ENCODE peak calls at places on chromosomes 1 and 21, in four cellular contexts. Z is A549, R is HepG2, I is GM12878. L is an unnamed sample.

GRCh38 chr1:7642781-7643180 is 128.3 kb upstream of the VAMP3 start:
- DNase-seq in Z (no peak), R (no peak), I (no peak), L (no peak)

GRCh38 chr1:51768971-51769601 is 109.4 kb downstream of the NRDC start:
- DNase-seq in Z (peak), R (peak), I (no peak), L (peak)

GRCh38 chr1:40997096-40997495 is 17.6 kb downstream of the CTPS1 start:
- DNase-seq in Z (no peak), R (no peak), I (no peak), L (no peak)

GRCh38 chr1:162235261-162235780 is 141.3 kb downstream of the SPATA46 start:
- DNase-seq in Z (no peak), R (peak), I (no peak), L (no peak)

GRCh38 chr1:227388214-227388613 is 69.9 kb upstream of the CDC42BPA start:
- DNase-seq in Z (no peak), R (no peak), I (no peak), L (no peak)

GRCh38 chr1:207745285-207745684 is 6.6 kb upstream of the CD46 start:
- DNase-seq in Z (no peak), R (no peak), I (no peak), L (no peak)

GRCh38 chr1:48236716-48237470 is 14.4 kb downstream of the SLC5A9 start:
- DNase-seq in Z (peak), R (peak), I (no peak), L (peak)

GRCh38 chr1:17123196-17124045 is 4.2 kb upstream of the PADI2 start:
- DNase-seq in Z (no peak), R (no peak), I (no peak), L (no peak)

GRCh38 chr1:15296602-15297321 is 49.7 kb downstream of the FHAD1 start:
- DNase-seq in Z (no peak), R (no peak), I (no peak), L (no peak)

GRCh38 chr1:245589221-245589620 is 434.4 kb downstream of the KIF26B start:
- DNase-seq in Z (no peak), R (no peak), I (no peak), L (no peak)

GRCh38 chr1:156508955-156509234 is 8.3 kb upstream of the MEF2D start:
- DNase-seq in Z (no peak), R (no peak), I (no peak), L (no peak)

GRCh38 chr1:156111355-156111962 is 3.1 kb upstream of the LMNA start:
- DNase-seq in Z (no peak), R (no peak), I (no peak), L (no peak)

GRCh38 chr1:157880621-157881020 is 39.0 kb upstream of the CD5L start:
- DNase-seq in Z (no peak), R (no peak), I (no peak), L (no peak)

GRCh38 chr1:245871881-245872280 is 635.2 kb downstream of the SMYD3 start:
- DNase-seq in Z (no peak), R (no peak), I (no peak), L (no peak)

GRCh38 chr1:77671836-77672235 is 10.6 kb downstream of the ZZZ3 start:
- DNase-seq in Z (no peak), R (no peak), I (no peak), L (no peak)

GRCh38 chr1:27017206-27017605 is 4.6 kb upstream of the TENT5B start:
- DNase-seq in Z (no peak), R (no peak), I (no peak), L (no peak)

GRCh38 chr21:45875881-45876280 is 105.7 kb upstream of the COL6A1 start:
- DNase-seq in Z (no peak), R (no peak), I (no peak), L (no peak)

GRCh38 chr21:45873866-45874265 is 107.7 kb upstream of the COL6A1 start:
- DNase-seq in Z (no peak), R (no peak), I (no peak), L (no peak)

GRCh38 chr21:45875416-45875760 is 106.2 kb upstream of the COL6A1 start:
- DNase-seq in Z (no peak), R (no peak), I (no peak), L (no peak)

GRCh38 chr21:45873418-45873817 is 108.2 kb upstream of the COL6A1 start:
- DNase-seq in Z (no peak), R (no peak), I (no peak), L (no peak)

DNA sequence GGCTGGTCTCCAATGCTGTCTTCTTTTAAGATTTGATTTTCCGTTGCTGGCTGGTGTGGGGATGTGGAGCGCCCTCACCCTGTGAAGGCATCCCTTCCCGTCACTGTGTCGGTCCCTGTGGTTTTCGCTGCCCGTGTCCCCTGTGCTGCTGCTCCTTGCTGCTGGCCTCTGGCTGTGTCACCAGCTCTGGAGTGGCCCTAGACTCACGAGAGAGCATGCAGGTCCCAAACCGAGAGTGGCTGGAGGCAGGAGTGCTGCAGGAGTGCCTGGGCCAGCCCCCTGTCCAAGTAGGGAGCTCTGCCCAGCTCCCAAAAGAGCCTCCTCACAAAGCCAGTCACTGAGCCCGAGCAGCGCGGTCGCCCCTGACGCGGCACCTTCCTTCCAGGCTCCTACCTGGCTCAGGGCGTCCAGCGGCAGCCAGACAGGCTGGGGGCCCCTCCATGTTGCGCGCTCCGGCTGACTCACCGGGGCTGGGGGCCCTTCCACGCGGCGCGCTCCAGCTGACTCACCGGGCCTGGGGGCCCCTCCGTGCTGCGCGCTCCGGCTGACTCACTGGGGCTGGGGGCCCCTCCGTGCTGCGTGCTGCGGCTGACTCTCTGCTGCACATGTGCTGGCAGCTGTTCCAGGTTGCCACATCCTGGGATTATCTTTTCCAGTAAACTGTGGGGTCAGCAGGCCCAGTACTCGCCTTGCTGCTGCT is 106.7 kb upstream of the COL6A1 start:
- DNase-seq in Z (no peak), R (peak), I (no peak), L (no peak)
- TF ChIP-seq POLR2AphosphoS2 in Z (no peak), R (no peak), I (no peak), L (no peak)

DNA sequence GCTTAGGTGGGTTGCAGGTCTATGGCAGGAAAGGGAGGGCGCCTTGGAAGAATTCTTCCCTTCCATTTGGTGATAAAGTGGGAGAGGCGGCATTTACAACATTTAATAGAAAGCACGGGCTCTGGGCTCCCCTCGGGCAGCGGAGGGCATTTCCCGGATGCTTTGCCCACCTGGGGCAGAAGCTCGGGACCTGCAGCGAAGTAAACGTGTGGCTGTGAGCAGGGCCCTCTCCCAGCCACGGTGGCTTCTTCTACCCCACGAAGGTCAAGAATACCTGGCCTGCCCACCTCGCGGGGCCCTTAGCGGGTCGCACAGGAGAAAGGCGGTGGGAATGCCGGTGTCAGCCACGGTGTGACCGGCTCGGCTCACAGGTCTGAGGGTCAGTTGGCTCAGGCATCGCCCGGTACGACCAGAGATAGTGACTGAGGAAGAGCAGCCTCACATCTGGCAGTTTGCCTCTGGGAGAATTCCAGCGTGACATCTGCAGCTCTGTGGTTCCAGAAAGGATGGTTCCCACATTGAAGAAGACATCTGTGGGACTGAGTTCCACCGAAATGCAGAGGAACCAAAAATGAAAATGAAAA is 621 bp upstream of the F3 start:
- DNase-seq in Z (no peak), R (no peak), I (no peak), L (no peak)
- TF ChIP-seq ESRRA in Z (no peak), R (no peak), I (no peak), L (no peak)

DNA sequence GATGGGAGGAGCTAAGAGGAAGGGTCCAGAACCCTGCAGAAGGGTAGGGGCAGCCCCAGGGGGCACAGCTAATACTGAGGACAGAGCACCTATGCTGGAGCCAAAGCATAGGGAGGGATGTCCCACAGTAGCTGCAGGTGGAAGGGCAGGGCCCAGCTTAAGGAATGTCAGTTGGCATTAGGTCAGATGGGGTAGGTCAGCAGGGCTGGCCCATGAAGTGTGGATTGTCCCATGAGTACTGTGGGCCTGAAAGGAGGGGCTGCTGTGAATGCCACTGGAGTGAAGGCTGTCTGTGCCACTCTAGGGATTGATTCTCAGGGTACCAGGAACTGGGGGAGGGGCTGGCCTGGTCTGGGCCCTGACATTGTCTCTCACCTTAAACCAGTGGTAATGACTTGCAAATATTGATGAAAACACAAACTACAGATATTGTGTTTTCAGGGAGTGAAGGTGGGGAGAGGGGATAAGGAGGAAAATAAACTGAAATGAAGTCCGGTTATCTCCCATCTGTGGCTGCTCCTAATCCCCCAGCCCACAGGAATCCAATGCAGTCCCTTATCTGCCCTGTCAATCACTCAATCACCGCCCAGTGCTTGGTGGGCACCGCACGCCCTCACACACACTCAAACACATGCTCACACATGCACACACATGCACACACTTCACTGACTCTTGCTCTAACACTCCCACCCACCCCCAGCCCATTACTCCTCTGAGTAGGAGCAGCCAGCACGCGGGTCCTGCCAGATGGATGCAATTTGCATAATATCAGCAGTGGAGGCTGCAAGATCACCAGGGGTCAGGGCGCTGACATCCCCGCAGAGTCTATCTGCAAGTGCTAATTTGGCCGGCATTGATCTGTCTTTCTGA is 27.8 kb downstream of the DMAP1 start:
- DNase-seq in Z (no peak), R (no peak), I (no peak), L (no peak)
- TF ChIP-seq POLR2AphosphoS2 in Z (no peak), R (no peak), I (no peak), L (no peak)

GRCh38 chr21:42002421-42002958 is 7.7 kb downstream of the ZBTB21 start:
- DNase-seq in Z (no peak), R (no peak), I (peak), L (no peak)
- TF ChIP-seq ESRRA in Z (no peak), R (no peak), I (no peak), L (no peak)

DNA sequence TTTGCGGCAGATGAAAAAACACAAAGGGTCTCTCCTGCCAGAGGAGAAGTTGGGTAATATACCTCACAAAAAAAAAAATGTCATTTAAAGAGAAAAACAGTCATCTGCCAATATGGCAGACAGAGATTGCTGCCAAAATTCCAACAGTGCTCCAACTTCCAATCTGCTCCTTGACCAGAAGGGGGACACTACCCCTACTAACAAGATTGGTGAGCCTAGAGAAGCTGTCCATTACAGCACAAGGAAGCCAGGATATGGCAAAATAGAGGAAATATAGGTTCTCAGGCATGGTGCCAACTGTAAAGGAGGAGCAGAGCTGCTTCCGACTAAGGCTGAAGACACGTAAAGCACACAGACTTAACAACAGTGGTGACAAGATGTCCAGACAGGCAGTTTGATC is 453.5 kb downstream of the TTLL7 start:
- DNase-seq in Z (no peak), R (no peak), I (no peak), L (no peak)
- TF ChIP-seq POLR2AphosphoS2 in Z (no peak), R (no peak), I (no peak), L (no peak)

GRCh38 chr1:12525311-12526181 is 92.5 kb downstream of the DHRS3 start:
- DNase-seq in Z (no peak), R (peak), I (no peak), L (no peak)

GRCh38 chr1:12527564-12527963 is 90.4 kb downstream of the DHRS3 start:
- DNase-seq in Z (no peak), R (no peak), I (no peak), L (no peak)

GRCh38 chr1:12530462-12531168 is 87.4 kb downstream of the DHRS3 start:
- DNase-seq in Z (no peak), R (no peak), I (no peak), L (no peak)

GRCh38 chr1:12529640-12530174 is 88.3 kb downstream of the DHRS3 start:
- DNase-seq in Z (no peak), R (no peak), I (no peak), L (no peak)

DNA sequence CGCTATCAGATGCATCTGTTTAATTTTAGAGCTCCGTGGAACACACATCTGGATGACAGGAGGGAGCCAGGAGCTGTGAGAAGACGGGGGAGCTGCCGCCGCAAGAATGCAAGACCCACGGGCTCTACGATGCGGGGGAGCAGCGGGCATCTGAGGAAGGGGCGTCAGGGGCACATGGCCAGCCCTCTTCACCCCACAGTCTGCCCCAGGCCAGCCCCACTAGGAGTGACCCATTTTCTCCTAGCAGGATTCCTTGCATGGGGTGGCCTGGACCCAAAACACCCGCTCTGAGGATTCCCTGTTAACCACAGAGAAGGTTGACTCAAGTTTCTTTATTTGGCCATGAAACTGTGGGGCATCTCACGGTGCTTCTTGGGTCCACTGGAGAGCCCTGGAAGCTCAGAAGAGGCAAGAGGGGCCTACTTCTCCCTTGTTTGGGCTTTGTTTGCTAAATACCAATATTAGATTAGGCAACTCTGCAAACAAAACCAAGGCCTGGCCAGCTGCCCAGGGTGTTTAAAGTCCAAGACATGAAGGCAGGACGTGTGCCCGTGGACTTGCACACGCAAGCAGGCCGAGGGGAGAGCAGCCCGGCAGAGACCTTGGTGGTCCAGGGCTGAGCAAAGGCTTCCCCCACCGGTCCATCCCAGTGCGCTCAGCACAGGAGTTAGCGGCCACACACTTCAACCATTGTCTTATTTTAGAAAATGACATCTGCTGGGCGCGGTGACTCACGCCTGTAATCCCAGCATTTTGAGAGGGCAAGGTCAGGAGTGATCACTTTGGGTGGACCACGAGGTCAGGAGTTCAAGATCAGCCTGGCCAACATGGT is 89.8 kb downstream of the DHRS3 start:
- DNase-seq in Z (peak), R (peak), I (no peak), L (peak)
- TF ChIP-seq ESRRA in Z (no peak), R (peak), I (no peak), L (peak)

DNA sequence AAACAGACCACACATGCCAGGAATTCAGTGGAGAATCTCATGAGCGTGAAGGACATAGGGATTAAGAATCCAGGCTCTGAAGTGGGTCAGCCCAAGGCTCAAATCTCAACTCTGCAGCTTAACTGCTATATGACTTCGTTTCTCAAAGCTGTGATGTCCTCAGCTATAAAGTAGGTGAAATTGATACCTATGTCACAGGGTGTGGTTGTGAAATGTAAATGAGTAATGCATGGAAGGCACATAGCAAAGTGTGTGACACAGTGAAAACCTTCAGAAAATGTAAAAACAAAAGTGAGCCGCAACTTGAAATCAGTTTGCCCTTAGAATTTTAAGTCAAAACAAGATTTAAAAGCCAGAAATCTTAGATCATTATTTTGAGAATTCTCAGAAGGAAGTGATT is 145.7 kb upstream of the PRMT6 start:
- DNase-seq in Z (no peak), R (no peak), I (no peak), L (no peak)
- TF ChIP-seq POLR2AphosphoS2 in Z (no peak), R (no peak), I (no peak), L (no peak)

DNA sequence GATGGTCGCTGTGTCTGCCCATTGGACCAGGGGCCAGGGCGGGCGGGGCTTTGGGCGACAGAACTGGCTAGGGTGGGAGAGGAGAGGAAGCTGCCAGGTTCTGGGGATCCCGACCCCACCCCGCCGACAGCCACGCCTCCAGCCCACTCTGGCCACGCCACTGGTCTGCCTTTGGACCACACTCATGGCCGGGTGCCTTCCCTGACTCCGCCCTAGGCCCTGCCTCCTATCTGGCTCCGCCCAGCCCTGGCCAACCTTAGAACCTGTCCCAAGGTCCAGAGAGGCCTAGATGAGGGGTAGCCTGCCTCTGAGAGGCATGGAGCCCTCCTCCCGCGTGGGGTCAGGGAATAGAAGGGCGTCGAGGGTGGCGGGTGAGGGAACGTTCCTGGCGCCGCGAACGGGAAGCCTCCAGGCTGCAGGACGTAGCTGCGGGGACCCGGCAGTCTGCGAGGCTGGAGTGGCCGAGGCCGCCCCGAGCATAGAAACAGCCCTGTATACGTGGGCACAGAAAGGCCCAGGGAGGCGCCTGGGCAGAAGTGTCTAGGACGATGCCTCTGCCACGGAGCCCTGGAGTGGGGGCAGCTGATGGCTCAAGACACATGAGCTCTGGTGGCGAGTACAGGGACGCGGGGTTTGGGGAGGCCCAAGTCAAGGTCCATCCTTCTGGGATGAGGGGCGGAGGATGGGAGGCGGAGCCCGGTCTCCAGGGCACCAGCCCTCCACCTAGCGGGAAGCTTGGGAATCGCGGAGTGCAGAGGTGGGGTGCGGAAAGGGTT is 11.5 kb upstream of the COL16A1 start:
- DNase-seq in Z (peak), R (peak), I (no peak), L (peak)
- TF ChIP-seq ESRRA in Z (no peak), R (peak), I (no peak), L (peak)